ENCODE peak calls at places on chromosomes 1 and 21, in seven cellular contexts. E is activated CD4-positive, CD25-positive, alpha-beta regulatory T cell treated with anti-CD3 and anti-CD28 coated beads, Interleukin-2, amount 50 U/mL, for 72 hours; I is fibroblast of pulmonary artery; Q is right atrium auricular region; T is activated CD4-positive, alpha-beta T cell treated with anti-CD3 and anti-CD28 coated beads, Interleukin-2, amount 10 ng/mL, durations not matched to agents 7 days and 5 days; W is GM12864; C is retina. X is an unnamed sample.

GRCh38 chr1:179806333-179806732 is 63.2 kb downstream of the FAM163A start:
- DNase-seq in Q (no peak), C (no peak), E (no peak), I (no peak), T (no peak), W (no peak), X (no peak)

GRCh38 chr21:38788275-38788911 is 17.3 kb upstream of the ETS2 start:
- DNase-seq in Q (no peak), E (no peak), C (no peak), W (no peak), I (peak; percentile 59), T (no peak), X (no peak)

GRCh38 chr1:193417945-193418744 is 231.7 kb upstream of the B3GALT2 start:
- DNase-seq in C (no peak), T (peak; percentile 19), I (peak; percentile 53), W (no peak), Q (no peak), E (no peak), X (no peak)

GRCh38 chr1:21299007-21299406 is 8.7 kb upstream of the ECE1 start:
- DNase-seq in T (no peak), Q (no peak), I (no peak), W (no peak), E (no peak), C (no peak), X (no peak)

GRCh38 chr1:233490488-233490887 is 123.4 kb upstream of the KCNK1 start:
- DNase-seq in I (no peak), T (no peak), Q (no peak), W (no peak), E (no peak), C (peak; percentile 20), X (no peak)

GRCh38 chr1:90781429-90782020 is 64.4 kb upstream of the BARHL2 start:
- DNase-seq in I (no peak), Q (no peak), E (no peak), C (no peak), W (no peak), T (no peak), X (no peak)

GRCh38 chr1:16352842-16353535 is 709 bp upstream of the FBXO42 start:
- DNase-seq in T (peak; percentile 11), I (no peak), W (no peak), E (no peak), C (peak; percentile 10), Q (no peak), X (no peak)

GRCh38 chr1:162033445-162033844 is 9.8 kb upstream of the OLFML2B start:
- DNase-seq in I (no peak), C (no peak), E (no peak), W (no peak), T (no peak), Q (no peak), X (no peak)

GRCh38 chr21:22225299-22225698 is 1227.1 kb downstream of the NCAM2 start:
- DNase-seq in Q (no peak), W (no peak), I (no peak), T (no peak), C (no peak), E (no peak), X (no peak)

GRCh38 chr1:77313491-77313890 is 31.7 kb downstream of the AK5 start:
- DNase-seq in Q (no peak), T (peak; percentile 33), I (peak; percentile 60), W (no peak), C (no peak), E (no peak), X (no peak)

GRCh38 chr1:226967665-226968064 is 27.6 kb downstream of the COQ8A start:
- DNase-seq in E (no peak), T (no peak), I (peak; percentile 31), W (no peak), Q (no peak), C (no peak), X (peak; percentile 8)